ENCODE peak calls at places on chromosome 19, in seven cellular contexts. One of them, this sample, is unnamed.

GRCh38 chr19:13978306-13978705 is 26.0 kb downstream of the DCAF15 start:
- DNase-seq in GM12878: no peak
- DNase-seq in K562: peak; percentile 39
- DNase-seq in H1: peak; percentile 98
- DNase-seq in SK-N-SH: peak; percentile 81
- DNase-seq in HepG2: no peak
- DNase-seq in IMR-90: no peak
- DNase-seq in this sample: no peak

GRCh38 chr19:7540761-7541480 is 5.4 kb downstream of the PNPLA6 start:
- DNase-seq in H1: peak; percentile 92
- DNase-seq in IMR-90: peak; percentile 65
- DNase-seq in K562: peak; percentile 73
- DNase-seq in GM12878: no peak
- DNase-seq in HepG2: no peak
- DNase-seq in SK-N-SH: peak; percentile 73
- DNase-seq in this sample: peak; percentile 36

GRCh38 chr19:33040994-33041827 is 23.5 kb downstream of the RHPN2 start:
- DNase-seq in H1: no peak
- DNase-seq in K562: no peak
- DNase-seq in SK-N-SH: no peak
- DNase-seq in IMR-90: no peak
- DNase-seq in HepG2: peak; percentile 100
- DNase-seq in GM12878: peak; percentile 37
- DNase-seq in this sample: peak; percentile 92

GRCh38 chr19:8466018-8466417 is 21.2 kb downstream of the HNRNPM start:
- DNase-seq in H1: no peak
- DNase-seq in K562: no peak
- DNase-seq in GM12878: no peak
- DNase-seq in SK-N-SH: no peak
- DNase-seq in HepG2: no peak
- DNase-seq in IMR-90: peak; percentile 91
- DNase-seq in this sample: no peak

GRCh38 chr19:48396010-48396870 is 2.8 kb downstream of the GRIN2D start:
- DNase-seq in K562: peak; percentile 49
- DNase-seq in SK-N-SH: no peak
- DNase-seq in IMR-90: no peak
- DNase-seq in HepG2: no peak
- DNase-seq in GM12878: no peak
- DNase-seq in H1: peak; percentile 60
- DNase-seq in this sample: no peak

GRCh38 chr19:17743874-17744273 is 7.4 kb upstream of the FCHO1 start:
- DNase-seq in GM12878: no peak
- DNase-seq in H1: no peak
- DNase-seq in HepG2: no peak
- DNase-seq in K562: peak; percentile 57
- DNase-seq in SK-N-SH: no peak
- DNase-seq in IMR-90: peak; percentile 63
- DNase-seq in this sample: no peak

GRCh38 chr19:39827216-39827615 is 6.7 kb downstream of the DYRK1B start:
- DNase-seq in HepG2: no peak
- DNase-seq in H1: no peak
- DNase-seq in K562: no peak
- DNase-seq in GM12878: no peak
- DNase-seq in SK-N-SH: no peak
- DNase-seq in IMR-90: no peak
- DNase-seq in this sample: no peak

GRCh38 chr19:29450306-29450705 is 75.5 kb upstream of the VSTM2B start:
- DNase-seq in SK-N-SH: no peak
- DNase-seq in K562: no peak
- DNase-seq in IMR-90: no peak
- DNase-seq in HepG2: no peak
- DNase-seq in GM12878: no peak
- DNase-seq in H1: no peak
- DNase-seq in this sample: no peak

DNA sequence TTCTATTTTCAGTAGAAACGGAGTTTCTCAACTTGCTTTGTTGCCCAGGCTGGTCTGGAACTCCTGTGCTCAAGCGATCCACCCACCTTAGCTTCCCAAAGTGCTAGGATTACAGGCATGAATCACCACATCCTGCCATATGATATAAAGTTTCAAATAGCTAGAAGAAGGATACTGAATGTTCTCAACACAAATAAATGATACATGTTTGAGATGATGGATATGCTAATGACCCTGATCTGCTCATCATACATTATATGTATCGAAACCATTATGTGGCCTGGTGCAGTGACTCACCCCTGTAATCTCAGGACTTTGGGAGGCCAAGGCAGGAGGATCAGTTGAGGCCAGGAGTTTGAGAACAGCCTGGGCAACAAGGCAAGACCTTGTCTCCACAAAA is 11.5 kb downstream of the CIB3 start:
- DNase-seq in HepG2: no peak
- DNase-seq in K562: no peak
- DNase-seq in IMR-90: peak; percentile 85
- DNase-seq in H1: no peak
- DNase-seq in SK-N-SH: no peak
- DNase-seq in GM12878: no peak
- DNase-seq in this sample: peak; percentile 65
- TF ChIP-seq RAD21 in HepG2: no peak
- TF ChIP-seq RAD21 in K562: no peak
- TF ChIP-seq RAD21 in IMR-90: no peak
- TF ChIP-seq RAD21 in H1: no peak
- TF ChIP-seq RAD21 in SK-N-SH: no peak
- TF ChIP-seq RAD21 in GM12878: no peak
- TF ChIP-seq RAD21 in this sample: no peak

GRCh38 chr19:53945998-53946397 is 16.7 kb upstream of the CACNG8 start:
- DNase-seq in K562: no peak
- DNase-seq in GM12878: no peak
- DNase-seq in HepG2: no peak
- DNase-seq in IMR-90: no peak
- DNase-seq in SK-N-SH: no peak
- DNase-seq in H1: no peak
- DNase-seq in this sample: no peak

GRCh38 chr19:53947624-53948023 is 15.1 kb upstream of the CACNG8 start:
- DNase-seq in H1: no peak
- DNase-seq in GM12878: no peak
- DNase-seq in SK-N-SH: peak; percentile 65
- DNase-seq in IMR-90: no peak
- DNase-seq in HepG2: peak; percentile 21
- DNase-seq in K562: peak; percentile 48
- DNase-seq in this sample: peak; percentile 47

GRCh38 chr19:53953383-53953782 is 9.4 kb upstream of the CACNG8 start:
- DNase-seq in IMR-90: no peak
- DNase-seq in H1: no peak
- DNase-seq in HepG2: no peak
- DNase-seq in SK-N-SH: no peak
- DNase-seq in GM12878: no peak
- DNase-seq in K562: no peak
- DNase-seq in this sample: no peak

GRCh38 chr19:53951947-53952346 is 10.8 kb upstream of the CACNG8 start:
- DNase-seq in GM12878: no peak
- DNase-seq in K562: no peak
- DNase-seq in HepG2: no peak
- DNase-seq in IMR-90: no peak
- DNase-seq in SK-N-SH: no peak
- DNase-seq in H1: no peak
- DNase-seq in this sample: no peak

DNA sequence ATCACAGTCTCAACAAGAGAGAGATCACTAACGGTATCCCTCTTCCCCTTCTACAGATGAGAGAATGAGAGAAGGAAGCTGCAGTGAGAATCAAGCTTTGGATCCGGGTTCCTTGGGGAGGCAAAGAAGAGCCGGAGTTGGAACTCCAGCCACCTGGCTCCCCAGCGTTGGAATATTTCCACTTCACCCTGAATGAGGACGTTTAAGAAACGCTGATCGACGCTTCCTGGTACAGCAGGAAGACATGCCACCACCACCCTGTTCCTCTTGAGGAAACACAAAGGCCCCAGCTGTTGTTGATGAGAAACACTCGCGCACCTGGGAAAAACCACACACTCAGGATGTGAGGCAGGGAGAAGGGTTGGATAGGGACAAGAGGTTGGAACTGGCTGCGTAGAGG is 11.3 kb upstream of the CACNG8 start:
- DNase-seq in GM12878: no peak
- DNase-seq in HepG2: no peak
- DNase-seq in H1: no peak
- DNase-seq in SK-N-SH: no peak
- DNase-seq in IMR-90: no peak
- DNase-seq in K562: no peak
- DNase-seq in this sample: no peak
- H3K4me2 ChIP-seq in GM12878: no peak overlapping the region
- H3K4me2 ChIP-seq in HepG2: no peak overlapping the region
- H3K4me2 ChIP-seq in H1: no peak overlapping the region
- H3K4me2 ChIP-seq in SK-N-SH: no peak overlapping the region
- H3K4me2 ChIP-seq in IMR-90: no peak overlapping the region
- H3K4me2 ChIP-seq in K562: no peak overlapping the region
- H3K4me2 ChIP-seq in this sample: no peak overlapping the region

GRCh38 chr19:23287620-23288019 is 37.4 kb upstream of the ZNF724 start:
- DNase-seq in H1: no peak
- DNase-seq in SK-N-SH: no peak
- DNase-seq in GM12878: no peak
- DNase-seq in HepG2: no peak
- DNase-seq in K562: no peak
- DNase-seq in IMR-90: no peak
- DNase-seq in this sample: no peak
- H3K9ac ChIP-seq in H1: no peak overlapping the region
- H3K9ac ChIP-seq in SK-N-SH: no peak overlapping the region
- H3K9ac ChIP-seq in GM12878: no peak overlapping the region
- H3K9ac ChIP-seq in HepG2: no peak overlapping the region
- H3K9ac ChIP-seq in K562: no peak overlapping the region
- H3K9ac ChIP-seq in IMR-90: no peak overlapping the region
- H3K9ac ChIP-seq in this sample: no peak overlapping the region

DNA sequence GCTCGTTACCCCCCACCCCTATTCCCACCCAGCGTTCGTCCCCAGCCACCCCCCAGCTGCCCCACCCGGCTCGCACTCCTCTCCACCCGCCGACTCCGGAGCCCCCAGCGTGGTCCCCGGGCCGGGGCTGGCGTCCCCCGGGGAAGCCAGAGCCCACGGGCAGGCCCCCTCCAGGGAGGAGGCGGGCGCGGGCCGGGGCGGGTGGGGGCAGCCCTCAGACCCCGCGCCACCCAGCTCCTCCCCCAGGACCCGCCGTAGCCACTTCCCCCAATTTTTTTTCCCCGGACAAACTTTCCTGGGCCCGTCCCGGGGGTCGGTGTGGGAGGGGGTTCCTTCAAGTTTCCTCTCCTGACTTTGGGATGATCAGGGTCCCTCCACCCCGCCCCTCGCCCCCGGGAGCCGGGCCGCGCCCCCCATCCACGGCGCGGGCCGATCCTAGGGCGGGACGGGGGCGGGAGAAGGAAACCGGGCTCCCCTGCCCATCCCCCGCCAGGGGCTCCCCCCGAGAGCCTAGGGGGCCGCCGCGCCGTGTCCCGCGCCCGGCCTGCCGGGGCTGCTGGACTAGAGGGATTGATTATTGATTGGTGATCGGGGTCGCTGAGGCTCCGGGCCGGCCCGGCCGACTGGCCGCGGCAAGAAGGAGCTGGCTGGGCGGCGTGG is 927 bp upstream of the TSHZ3 start:
- DNase-seq in SK-N-SH: peak; percentile 81
- DNase-seq in K562: no peak
- DNase-seq in H1: peak; percentile 73
- DNase-seq in IMR-90: no peak
- DNase-seq in GM12878: no peak
- DNase-seq in HepG2: no peak
- DNase-seq in this sample: no peak
- TF ChIP-seq RAD21 in SK-N-SH: no peak
- TF ChIP-seq RAD21 in K562: no peak
- TF ChIP-seq RAD21 in H1: no peak
- TF ChIP-seq RAD21 in IMR-90: no peak
- TF ChIP-seq RAD21 in GM12878: no peak
- TF ChIP-seq RAD21 in HepG2: no peak
- TF ChIP-seq RAD21 in this sample: no peak

DNA sequence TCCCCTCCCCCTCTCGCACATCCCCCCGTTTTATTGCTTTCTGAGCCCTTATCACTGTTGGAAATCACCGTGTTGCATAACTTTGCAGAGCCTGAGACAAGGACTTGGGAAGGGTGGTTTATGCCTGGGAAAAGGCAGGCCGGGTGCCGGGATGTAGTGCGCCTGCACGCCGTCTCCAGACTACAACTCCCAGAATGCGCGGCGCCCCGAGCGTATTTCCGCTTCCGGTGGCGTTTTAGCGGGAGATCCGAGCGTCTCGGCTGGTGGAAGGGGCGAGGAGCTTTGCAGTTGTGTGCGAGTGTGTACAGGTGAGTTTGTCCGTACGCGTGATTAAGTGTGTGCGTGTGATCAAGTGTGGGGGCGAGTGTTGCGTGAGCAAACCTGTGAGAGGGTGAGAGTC is 75.4 kb downstream of the PEG3 start:
- DNase-seq in H1: no peak
- DNase-seq in GM12878: no peak
- DNase-seq in IMR-90: no peak
- DNase-seq in HepG2: no peak
- DNase-seq in SK-N-SH: peak; percentile 75
- DNase-seq in K562: no peak
- DNase-seq in this sample: no peak
- H3K4me2 ChIP-seq in H1: no peak overlapping the region
- H3K4me2 ChIP-seq in GM12878: no peak overlapping the region
- H3K4me2 ChIP-seq in IMR-90: no peak overlapping the region
- H3K4me2 ChIP-seq in HepG2: no peak overlapping the region
- H3K4me2 ChIP-seq in SK-N-SH: no peak overlapping the region
- H3K4me2 ChIP-seq in K562: no peak overlapping the region
- H3K4me2 ChIP-seq in this sample: no peak overlapping the region

GRCh38 chr19:16366056-16366432 is 41.4 kb downstream of the KLF2 start:
- DNase-seq in K562: no peak
- DNase-seq in SK-N-SH: no peak
- DNase-seq in GM12878: no peak
- DNase-seq in H1: no peak
- DNase-seq in HepG2: no peak
- DNase-seq in IMR-90: no peak
- DNase-seq in this sample: no peak
- H3K9ac ChIP-seq in K562: no peak overlapping the region
- H3K9ac ChIP-seq in SK-N-SH: no peak overlapping the region
- H3K9ac ChIP-seq in GM12878: peak overlapping the region; percentile 80
- H3K9ac ChIP-seq in H1: no peak overlapping the region
- H3K9ac ChIP-seq in HepG2: no peak overlapping the region
- H3K9ac ChIP-seq in IMR-90: no peak overlapping the region
- H3K9ac ChIP-seq in this sample: no peak overlapping the region